ENCODE peak calls at places on chromosomes 3 and 15, in eight cellular contexts. One of them, this sample, is unnamed.

GRCh38 chr3:46998121-46998851 is 18.8 kb downstream of the NBEAL2 start:
- DNase-seq in WTC11: peak; percentile 93
- DNase-seq in mesothelial cell of epicardium: no peak
- DNase-seq in ovary: peak; percentile 70
- DNase-seq in A673: peak; percentile 29
- DNase-seq in progenitor cell of endocrine pancreas: peak; percentile 76
- DNase-seq in A549: peak; percentile 64
- DNase-seq in AG10803: peak; percentile 29
- DNase-seq in this sample: peak; percentile 72

GRCh38 chr3:52787672-52788625 is 6.6 kb upstream of the ITIH3 start:
- DNase-seq in A673: no peak
- DNase-seq in AG10803: no peak
- DNase-seq in mesothelial cell of epicardium: no peak
- DNase-seq in WTC11: no peak
- DNase-seq in ovary: no peak
- DNase-seq in progenitor cell of endocrine pancreas: no peak
- DNase-seq in A549: no peak
- DNase-seq in this sample: no peak

GRCh38 chr3:13426591-13426990 is 6.5 kb upstream of the NUP210 start:
- DNase-seq in A549: no peak
- DNase-seq in WTC11: no peak
- DNase-seq in ovary: no peak
- DNase-seq in AG10803: no peak
- DNase-seq in mesothelial cell of epicardium: no peak
- DNase-seq in progenitor cell of endocrine pancreas: no peak
- DNase-seq in A673: no peak
- DNase-seq in this sample: no peak

GRCh38 chr3:192187485-192188051 is 539.8 kb downstream of the FGF12 start:
- DNase-seq in A673: peak; percentile 17
- DNase-seq in mesothelial cell of epicardium: no peak
- DNase-seq in progenitor cell of endocrine pancreas: no peak
- DNase-seq in AG10803: no peak
- DNase-seq in ovary: no peak
- DNase-seq in A549: no peak
- DNase-seq in WTC11: no peak
- DNase-seq in this sample: no peak

GRCh38 chr3:98735761-98736269 is 27.3 kb upstream of the ST3GAL6 start:
- DNase-seq in ovary: no peak
- DNase-seq in WTC11: no peak
- DNase-seq in progenitor cell of endocrine pancreas: no peak
- DNase-seq in A549: no peak
- DNase-seq in mesothelial cell of epicardium: no peak
- DNase-seq in A673: no peak
- DNase-seq in AG10803: no peak
- DNase-seq in this sample: no peak

GRCh38 chr3:10370429-10370828 is 49.5 kb upstream of the SEC13 start:
- DNase-seq in AG10803: peak; percentile 42
- DNase-seq in A673: no peak
- DNase-seq in WTC11: no peak
- DNase-seq in progenitor cell of endocrine pancreas: no peak
- DNase-seq in mesothelial cell of epicardium: no peak
- DNase-seq in ovary: no peak
- DNase-seq in A549: no peak
- DNase-seq in this sample: no peak

GRCh38 chr3:10702961-10703740 is 112.9 kb upstream of the SLC6A11 start:
- DNase-seq in AG10803: no peak
- DNase-seq in A549: peak; percentile 31
- DNase-seq in A673: peak; percentile 44
- DNase-seq in progenitor cell of endocrine pancreas: peak; percentile 37
- DNase-seq in mesothelial cell of epicardium: no peak
- DNase-seq in ovary: no peak
- DNase-seq in WTC11: peak; percentile 92
- DNase-seq in this sample: no peak

GRCh38 chr15:99211926-99212325 is 37.5 kb downstream of the TTC23 start:
- DNase-seq in mesothelial cell of epicardium: no peak
- DNase-seq in ovary: no peak
- DNase-seq in AG10803: peak; percentile 40
- DNase-seq in A673: no peak
- DNase-seq in A549: no peak
- DNase-seq in progenitor cell of endocrine pancreas: no peak
- DNase-seq in WTC11: no peak
- DNase-seq in this sample: no peak

GRCh38 chr3:42751609-42752008 is 21.4 kb downstream of the CCDC13 start:
- DNase-seq in WTC11: no peak
- DNase-seq in A549: no peak
- DNase-seq in progenitor cell of endocrine pancreas: no peak
- DNase-seq in ovary: no peak
- DNase-seq in A673: no peak
- DNase-seq in AG10803: no peak
- DNase-seq in mesothelial cell of epicardium: no peak
- DNase-seq in this sample: no peak

GRCh38 chr3:192409203-192409837 is 318.0 kb downstream of the FGF12 start:
- DNase-seq in ovary: peak; percentile 40
- DNase-seq in progenitor cell of endocrine pancreas: peak; percentile 51
- DNase-seq in A673: no peak
- DNase-seq in mesothelial cell of epicardium: no peak
- DNase-seq in WTC11: peak; percentile 65
- DNase-seq in AG10803: peak; percentile 1
- DNase-seq in A549: peak; percentile 40
- DNase-seq in this sample: no peak

GRCh38 chr3:5123937-5124336 is 1.8 kb downstream of the ARL8B start:
- DNase-seq in ovary: no peak
- DNase-seq in progenitor cell of endocrine pancreas: no peak
- DNase-seq in A549: no peak
- DNase-seq in AG10803: no peak
- DNase-seq in WTC11: no peak
- DNase-seq in A673: no peak
- DNase-seq in mesothelial cell of epicardium: no peak
- DNase-seq in this sample: no peak

GRCh38 chr15:98163319-98164030 is 203.0 kb downstream of the ARRDC4 start:
- DNase-seq in A549: no peak
- DNase-seq in progenitor cell of endocrine pancreas: no peak
- DNase-seq in mesothelial cell of epicardium: no peak
- DNase-seq in A673: no peak
- DNase-seq in ovary: no peak
- DNase-seq in WTC11: no peak
- DNase-seq in AG10803: no peak
- DNase-seq in this sample: no peak

GRCh38 chr15:88641959-88642452 is 3.2 kb downstream of the ISG20 start:
- DNase-seq in WTC11: no peak
- DNase-seq in mesothelial cell of epicardium: no peak
- DNase-seq in A673: no peak
- DNase-seq in AG10803: no peak
- DNase-seq in progenitor cell of endocrine pancreas: no peak
- DNase-seq in A549: no peak
- DNase-seq in ovary: no peak
- DNase-seq in this sample: no peak

GRCh38 chr3:193620650-193621049 is 27.6 kb downstream of the OPA1 start:
- DNase-seq in WTC11: no peak
- DNase-seq in ovary: no peak
- DNase-seq in AG10803: peak; percentile 34
- DNase-seq in A673: peak; percentile 26
- DNase-seq in progenitor cell of endocrine pancreas: no peak
- DNase-seq in A549: no peak
- DNase-seq in mesothelial cell of epicardium: no peak
- DNase-seq in this sample: no peak

GRCh38 chr3:15180042-15180611 is 25.9 kb upstream of the CAPN7 start:
- DNase-seq in WTC11: no peak
- DNase-seq in mesothelial cell of epicardium: no peak
- DNase-seq in ovary: no peak
- DNase-seq in A673: no peak
- DNase-seq in A549: no peak
- DNase-seq in AG10803: no peak
- DNase-seq in progenitor cell of endocrine pancreas: no peak
- DNase-seq in this sample: no peak

GRCh38 chr3:114586119-114586518 is 292.3 kb downstream of the TIGIT start:
- DNase-seq in AG10803: peak; percentile 28
- DNase-seq in A673: no peak
- DNase-seq in ovary: no peak
- DNase-seq in A549: no peak
- DNase-seq in mesothelial cell of epicardium: no peak
- DNase-seq in progenitor cell of endocrine pancreas: no peak
- DNase-seq in WTC11: no peak
- DNase-seq in this sample: no peak

GRCh38 chr3:66279168-66279567 is 58.4 kb downstream of the SLC25A26 start:
- DNase-seq in ovary: no peak
- DNase-seq in WTC11: no peak
- DNase-seq in AG10803: no peak
- DNase-seq in mesothelial cell of epicardium: no peak
- DNase-seq in A673: no peak
- DNase-seq in progenitor cell of endocrine pancreas: no peak
- DNase-seq in A549: no peak
- DNase-seq in this sample: no peak

GRCh38 chr15:72285927-72286516 is 13.7 kb upstream of the PARP6 start:
- DNase-seq in A549: peak; percentile 83
- DNase-seq in AG10803: peak; percentile 33
- DNase-seq in ovary: no peak
- DNase-seq in A673: peak; percentile 52
- DNase-seq in progenitor cell of endocrine pancreas: no peak
- DNase-seq in mesothelial cell of epicardium: no peak
- DNase-seq in WTC11: peak; percentile 75
- DNase-seq in this sample: peak; percentile 26

GRCh38 chr3:112742934-112743333 is 102.0 kb upstream of the CCDC80 start:
- DNase-seq in progenitor cell of endocrine pancreas: no peak
- DNase-seq in A549: no peak
- DNase-seq in WTC11: no peak
- DNase-seq in A673: no peak
- DNase-seq in mesothelial cell of epicardium: no peak
- DNase-seq in ovary: no peak
- DNase-seq in AG10803: no peak
- DNase-seq in this sample: no peak

GRCh38 chr15:22995786-22996185 is 15.6 kb upstream of the CYFIP1 start:
- DNase-seq in ovary: no peak
- DNase-seq in WTC11: no peak
- DNase-seq in progenitor cell of endocrine pancreas: no peak
- DNase-seq in A673: no peak
- DNase-seq in A549: no peak
- DNase-seq in AG10803: no peak
- DNase-seq in mesothelial cell of epicardium: no peak
- DNase-seq in this sample: no peak

GRCh38 chr3:170499562-170500156 is 81.0 kb downstream of the CLDN11 start:
- DNase-seq in progenitor cell of endocrine pancreas: no peak
- DNase-seq in mesothelial cell of epicardium: no peak
- DNase-seq in A673: peak; percentile 20
- DNase-seq in ovary: peak; percentile 82
- DNase-seq in AG10803: peak; percentile 89
- DNase-seq in WTC11: peak; percentile 47
- DNase-seq in A549: peak; percentile 48
- DNase-seq in this sample: no peak
- TF ChIP-seq CTCF in progenitor cell of endocrine pancreas: peak; percentile 58
- TF ChIP-seq CTCF in mesothelial cell of epicardium: peak; percentile 22
- TF ChIP-seq CTCF in A673: peak; percentile 54
- TF ChIP-seq CTCF in ovary: peak; percentile 36
- TF ChIP-seq CTCF in AG10803: peak; percentile 89
- TF ChIP-seq CTCF in WTC11: peak; percentile 46
- TF ChIP-seq CTCF in A549: peak; percentile 45
- TF ChIP-seq CTCF in this sample: no peak

DNA sequence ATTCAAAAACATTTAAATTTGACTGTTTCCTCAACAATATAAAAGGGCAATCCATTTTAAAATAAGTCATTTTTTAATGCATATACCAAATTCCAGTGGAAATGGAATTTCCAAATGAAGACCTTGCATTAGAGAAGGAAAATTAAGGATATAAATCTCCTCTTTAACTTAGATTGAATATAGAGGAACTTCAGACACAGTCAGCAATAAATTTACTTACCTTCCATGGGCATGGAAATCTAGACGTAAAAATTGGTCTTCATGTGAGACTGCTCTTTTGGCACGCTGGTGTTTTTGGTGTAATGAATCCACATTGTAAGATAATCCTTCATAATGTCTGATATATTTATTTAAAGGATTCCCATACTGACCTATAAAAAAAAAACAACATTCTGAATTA is 32.1 kb downstream of the ADAM10 start:
- DNase-seq in ovary: no peak
- DNase-seq in AG10803: no peak
- DNase-seq in mesothelial cell of epicardium: no peak
- DNase-seq in progenitor cell of endocrine pancreas: no peak
- DNase-seq in A673: no peak
- DNase-seq in WTC11: no peak
- DNase-seq in A549: no peak
- DNase-seq in this sample: no peak
- TF ChIP-seq CTCF in ovary: no peak
- TF ChIP-seq CTCF in AG10803: no peak
- TF ChIP-seq CTCF in mesothelial cell of epicardium: no peak
- TF ChIP-seq CTCF in progenitor cell of endocrine pancreas: no peak
- TF ChIP-seq CTCF in A673: no peak
- TF ChIP-seq CTCF in WTC11: no peak
- TF ChIP-seq CTCF in A549: no peak
- TF ChIP-seq CTCF in this sample: no peak

DNA sequence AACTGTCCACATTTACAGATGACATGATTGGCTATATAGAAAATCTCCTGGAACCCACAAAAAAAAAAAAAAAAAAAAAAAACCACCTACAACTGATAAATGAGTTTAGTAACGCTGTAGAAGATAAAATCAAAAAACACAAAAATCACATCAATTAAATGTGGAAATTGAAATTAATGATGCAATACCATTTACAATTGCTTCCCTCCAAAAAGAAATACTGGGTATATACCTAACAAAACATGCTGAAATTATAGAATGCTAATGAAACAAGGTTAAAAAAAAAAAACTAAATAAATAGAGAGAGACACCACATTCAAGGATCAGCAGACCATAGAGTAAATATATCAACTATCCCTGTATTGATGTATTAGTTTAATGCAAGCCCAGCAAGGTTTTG is 215.7 kb downstream of the ULK4 start:
- DNase-seq in AG10803: no peak
- DNase-seq in A673: no peak
- DNase-seq in A549: no peak
- DNase-seq in ovary: no peak
- DNase-seq in mesothelial cell of epicardium: no peak
- DNase-seq in progenitor cell of endocrine pancreas: no peak
- DNase-seq in WTC11: no peak
- DNase-seq in this sample: no peak
- TF ChIP-seq CTCF in AG10803: no peak
- TF ChIP-seq CTCF in A673: no peak
- TF ChIP-seq CTCF in A549: no peak
- TF ChIP-seq CTCF in ovary: no peak
- TF ChIP-seq CTCF in mesothelial cell of epicardium: no peak
- TF ChIP-seq CTCF in progenitor cell of endocrine pancreas: no peak
- TF ChIP-seq CTCF in WTC11: no peak
- TF ChIP-seq CTCF in this sample: no peak

DNA sequence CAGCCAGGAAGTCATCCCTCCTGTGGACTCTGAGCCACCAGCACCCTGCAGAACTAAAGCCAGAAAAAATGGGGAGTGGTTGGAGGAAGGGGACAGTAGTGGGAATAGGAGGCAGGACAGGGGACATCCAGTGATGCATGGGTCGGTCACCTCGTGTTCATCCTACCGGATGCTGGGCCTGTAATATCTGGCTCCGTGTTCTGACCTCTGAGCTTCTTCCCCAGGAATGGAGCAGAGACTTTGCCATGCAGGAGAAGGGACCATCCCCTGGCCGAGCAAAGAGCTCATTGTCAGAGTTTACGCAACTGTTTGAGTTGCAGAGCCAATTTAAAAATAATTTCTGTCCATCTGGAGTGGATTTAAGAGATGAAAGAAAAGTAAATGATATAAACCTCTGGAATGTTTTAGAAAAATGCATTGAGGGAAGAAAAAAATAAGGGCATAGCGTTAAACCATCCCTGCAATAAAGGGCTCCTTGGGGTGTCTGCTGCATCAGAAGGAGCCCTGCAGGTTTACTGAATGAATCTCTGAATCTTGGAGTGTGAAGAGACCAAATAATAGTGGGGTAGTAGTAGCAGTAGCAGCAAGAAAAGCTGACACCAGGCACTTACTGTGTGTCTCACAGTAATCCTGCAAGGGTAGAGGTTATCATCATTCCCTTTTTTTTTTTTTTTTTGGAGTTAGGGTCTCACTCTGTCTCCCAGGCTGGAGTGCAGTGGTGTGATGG is 70.9 kb downstream of the AAGAB start:
- DNase-seq in A673: no peak
- DNase-seq in AG10803: peak; percentile 95
- DNase-seq in WTC11: no peak
- DNase-seq in progenitor cell of endocrine pancreas: no peak
- DNase-seq in ovary: no peak
- DNase-seq in mesothelial cell of epicardium: no peak
- DNase-seq in A549: no peak
- DNase-seq in this sample: no peak
- TF ChIP-seq CTCF in A673: no peak
- TF ChIP-seq CTCF in AG10803: peak; percentile 9
- TF ChIP-seq CTCF in WTC11: no peak
- TF ChIP-seq CTCF in progenitor cell of endocrine pancreas: no peak
- TF ChIP-seq CTCF in ovary: no peak
- TF ChIP-seq CTCF in mesothelial cell of epicardium: no peak
- TF ChIP-seq CTCF in A549: no peak
- TF ChIP-seq CTCF in this sample: no peak

This sample was measured in activated B cell treated with CpG ODN at 0.5 μM for 24 hours.